ENCODE peak calls at places on chromosomes 4 and X, in four cellular contexts. H is RWPE1; K is CD8-positive, alpha-beta T cell; S is tibial nerve. V is an unnamed sample.

GRCh38 chr4:90127706-90128345 is 632 bp downstream of the CCSER1 start:
- DNase-seq in K (no peak), H (no peak), S (no peak), V (peak; percentile 18)

GRCh38 chr4:39655866-39656265 is 17.2 kb upstream of the SMIM14 start:
- DNase-seq in H (no peak), K (no peak), S (peak; percentile 15), V (no peak)

GRCh38 chr4:156396534-156396933 is 442.9 kb upstream of the CTSO start:
- DNase-seq in S (no peak), K (no peak), H (no peak), V (no peak)

GRCh38 chr4:157838366-157838765 is 334.5 kb downstream of the GASK1B start:
- DNase-seq in S (no peak), K (no peak), H (no peak), V (no peak)

GRCh38 chr4:107888237-107888636 is 43.1 kb upstream of the CYP2U1 start:
- DNase-seq in K (no peak), S (no peak), H (no peak), V (no peak)

GRCh38 chr4:26238426-26238781 is 82.4 kb upstream of the RBPJ start:
- DNase-seq in H (no peak), K (no peak), S (no peak), V (no peak)

GRCh38 chr4:4289055-4289454 is 899 bp downstream of the LYAR start:
- DNase-seq in S (no peak), H (no peak), K (no peak), V (no peak)

GRCh38 chrX:21721175-21721574 is 36.7 kb downstream of the SMPX start:
- DNase-seq in H (no peak), K (no peak), S (no peak), V (no peak)

GRCh38 chr4:82097504-82097903 is 276.3 kb downstream of the HNRNPD start:
- DNase-seq in S (no peak), K (no peak), H (no peak), V (peak; percentile 1)

GRCh38 chr4:82782626-82783025 is 16.0 kb downstream of the SCD5 start:
- DNase-seq in K (peak; percentile 17), H (no peak), S (no peak), V (peak; percentile 55)

GRCh38 chrX:84046403-84046984 is 141.5 kb downstream of the RPS6KA6 start:
- DNase-seq in H (peak; percentile 2), S (no peak), K (no peak), V (peak; percentile 21)

GRCh38 chr4:119570401-119570800 is 58.2 kb downstream of the PDE5A start:
- DNase-seq in K (no peak), S (no peak), H (no peak), V (peak; percentile 72)

GRCh38 chr4:37953620-37954325 is 6.4 kb upstream of the PTTG2 start:
- DNase-seq in K (no peak), S (no peak), H (no peak), V (peak; percentile 66)

GRCh38 chr4:165384608-165385007 is 5.8 kb downstream of the CPE start:
- DNase-seq in K (no peak), H (no peak), S (no peak), V (peak; percentile 64)

GRCh38 chr4:110631582-110632505 is 9.0 kb upstream of the PITX2 start:
- DNase-seq in S (peak; percentile 45), K (no peak), H (peak; percentile 76), V (peak; percentile 86)

GRCh38 chr4:2442175-2442993 is 23.6 kb downstream of the CFAP99 start:
- DNase-seq in K (no peak), S (no peak), H (no peak), V (no peak)

GRCh38 chr4:6929735-6930464 is 20.3 kb downstream of the TBC1D14 start:
- DNase-seq in K (no peak), H (no peak), S (no peak), V (no peak)

GRCh38 chrX:14964500-14964899 is 91.3 kb downstream of the MOSPD2 start:
- DNase-seq in K (no peak), H (no peak), S (no peak), V (peak; percentile 33)

GRCh38 chr4:165360041-165360782 is 18.6 kb upstream of the CPE start:
- DNase-seq in S (no peak), K (no peak), H (no peak), V (peak; percentile 70)

GRCh38 chr4:156962551-156962974 is 9.0 kb downstream of the PDGFC start:
- DNase-seq in H (no peak), S (no peak), K (no peak), V (peak; percentile 92)

GRCh38 chr4:11021348-11021747 is 336.8 kb upstream of the CLNK start:
- DNase-seq in H (no peak), K (no peak), S (no peak), V (no peak)

GRCh38 chr4:137312257-137312656 is 220.0 kb downstream of the PCDH18 start:
- DNase-seq in H (no peak), S (no peak), K (no peak), V (peak; percentile 80)

GRCh38 chrX:153684447-153685178 is 3.1 kb upstream of the SLC6A8 start:
- DNase-seq in K (no peak), H (no peak), S (no peak), V (no peak)

GRCh38 chr4:182878633-182879495 is 38.3 kb downstream of the DCTD start:
- DNase-seq in S (no peak), H (no peak), K (no peak), V (no peak)

GRCh38 chr4:28686618-28687017 is 1826.0 kb downstream of the STIM2 start:
- DNase-seq in H (no peak), K (no peak), S (no peak), V (peak; percentile 9)

GRCh38 chr4:94758700-94759399 is 1.1 kb downstream of the BMPR1B start:
- DNase-seq in S (no peak), H (no peak), K (no peak), V (peak; percentile 7)

GRCh38 chrX:8345473-8345872 is 119.2 kb upstream of the VCX3B start:
- DNase-seq in H (peak; percentile 55), K (no peak), S (no peak), V (no peak)

GRCh38 chr4:176587920-176588319 is 204.8 kb downstream of the VEGFC start:
- DNase-seq in S (no peak), K (no peak), H (no peak), V (peak; percentile 74)

GRCh38 chr4:180560896-180561295 is 1682.3 kb upstream of the TENM3 start:
- DNase-seq in S (no peak), K (no peak), H (peak; percentile 15), V (peak; percentile 73)

GRCh38 chrX:69543572-69543971 is 39.4 kb downstream of the NALF2 start:
- DNase-seq in H (no peak), K (no peak), S (no peak), V (no peak)

GRCh38 chr4:113635739-113636437 is 125.7 kb downstream of the CAMK2D start:
- DNase-seq in H (no peak), K (no peak), S (no peak), V (peak; percentile 64)

GRCh38 chr4:70818173-70818856 is 21.4 kb downstream of the GRSF1 start:
- DNase-seq in K (no peak), H (no peak), S (no peak), V (no peak)

GRCh38 chrX:106177982-106178321 is 9.8 kb downstream of the PWWP3B start:
- DNase-seq in S (no peak), H (no peak), K (no peak), V (no peak)

GRCh38 chr4:105622269-105622668 is 69.8 kb downstream of the ARHGEF38 start:
- DNase-seq in H (no peak), K (no peak), S (no peak), V (peak; percentile 22)

GRCh38 chrX:4850312-4850711 is 1136.9 kb upstream of the PRKX start:
- DNase-seq in S (no peak), K (no peak), H (no peak), V (no peak)

DNA sequence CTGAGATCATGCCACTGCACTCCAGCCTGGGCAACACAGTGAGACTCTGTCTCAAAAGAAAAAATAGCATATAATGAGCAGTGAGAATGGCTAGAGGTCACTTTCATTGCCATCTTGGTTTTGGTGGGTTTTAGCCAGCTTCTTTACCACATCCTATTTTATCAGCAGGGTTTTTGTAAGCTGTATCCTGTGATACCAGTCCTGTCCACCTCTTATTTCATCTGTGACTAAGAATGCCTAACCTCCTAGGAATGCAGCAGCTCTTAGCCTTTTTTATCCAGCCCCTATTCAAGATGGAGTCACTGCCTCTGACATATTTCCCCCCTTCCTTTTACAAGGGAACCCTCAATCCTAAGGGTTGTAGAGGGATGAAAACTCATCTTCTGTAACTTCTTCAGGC is 26.1 kb upstream of the IGFBP7 start:
- DNase-seq in H (no peak), K (no peak), S (no peak), V (peak; percentile 87)
- H3K27ac ChIP-seq in H (no peak overlapping the region), K (no peak overlapping the region), S (no peak overlapping the region), V (no peak overlapping the region)

GRCh38 chr4:186569533-186570192 is 14.3 kb upstream of the MTNR1A start:
- DNase-seq in H (no peak), K (no peak), S (no peak), V (no peak)

GRCh38 chr4:186566068-186566467 is 10.7 kb upstream of the MTNR1A start:
- DNase-seq in K (no peak), S (no peak), H (no peak), V (no peak)

DNA sequence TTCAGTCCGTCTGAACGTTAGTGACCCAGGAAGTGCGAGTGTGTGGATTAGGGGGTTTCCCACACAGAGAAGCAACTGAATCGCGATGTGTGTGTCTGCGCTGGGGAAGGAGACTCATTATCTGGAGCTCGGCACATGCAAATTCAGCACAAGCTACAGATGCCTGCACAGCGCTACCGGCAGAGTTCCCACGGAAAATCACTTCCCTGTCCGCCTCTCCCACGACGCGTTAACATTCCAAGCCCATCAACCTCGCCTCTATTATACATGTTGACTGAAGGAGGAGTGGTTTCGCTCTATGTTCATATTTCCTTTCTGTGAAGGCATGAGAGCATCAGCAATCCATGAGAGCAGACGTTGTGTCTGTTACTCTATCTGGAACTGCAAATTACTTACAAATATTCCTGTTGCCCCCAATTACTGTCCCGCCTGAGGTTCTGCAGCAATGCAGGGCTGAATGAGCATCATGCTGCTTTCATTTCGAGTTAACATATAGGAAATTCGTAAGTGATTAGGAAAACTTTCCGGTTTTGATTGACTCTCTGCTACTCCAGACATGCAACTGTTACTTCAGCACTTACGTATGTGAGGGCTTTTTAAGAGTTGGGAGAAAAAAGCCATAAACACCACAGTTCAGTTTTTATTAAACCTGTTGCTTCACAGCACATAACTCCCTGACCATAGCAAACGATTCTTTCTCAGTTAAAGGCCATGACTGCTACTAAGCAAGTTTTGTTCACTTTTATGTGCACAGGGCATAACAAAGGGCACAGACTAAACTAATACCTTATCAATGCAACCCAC is 15.0 kb upstream of the MTNR1A start:
- DNase-seq in S (no peak), K (no peak), H (no peak), V (peak; percentile 36)
- H3K27ac ChIP-seq in S (no peak overlapping the region), K (no peak overlapping the region), H (no peak overlapping the region), V (no peak overlapping the region)

GRCh38 chr4:5504486-5504885 is 203.9 kb downstream of the EVC2 start:
- DNase-seq in H (peak; percentile 66), S (no peak), K (no peak), V (peak; percentile 45)
- H3K27ac ChIP-seq in H (peak overlapping the region; percentile 74), S (no peak overlapping the region), K (no peak overlapping the region), V (no peak overlapping the region)

DNA sequence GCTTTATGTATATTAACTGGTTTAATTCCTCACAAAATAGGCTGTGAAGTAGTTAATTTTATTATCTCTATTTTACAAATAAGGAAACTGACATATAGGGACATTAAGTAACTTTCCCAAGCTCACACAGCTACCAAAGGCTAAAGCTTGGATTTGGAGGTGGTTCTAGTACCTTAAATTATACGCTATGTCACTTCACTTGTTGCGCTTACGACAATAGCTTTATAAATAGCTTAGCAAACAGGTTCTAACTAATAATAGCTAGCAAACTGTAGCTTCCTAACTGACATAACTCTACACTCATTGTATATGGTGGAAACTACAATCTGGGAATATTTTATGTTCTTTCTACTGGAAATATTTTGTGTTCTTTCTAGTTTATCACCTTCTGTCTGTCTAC is 666.4 kb upstream of the CPEB2 start:
- DNase-seq in K (no peak), S (no peak), H (no peak), V (no peak)
- H3K27ac ChIP-seq in K (no peak overlapping the region), S (no peak overlapping the region), H (no peak overlapping the region), V (no peak overlapping the region)